ENCODE peak calls at places on chromosomes 5 and 9, in five cellular contexts. G, F, M, O and Y are unnamed samples.

GRCh38 chr5:172303090-172303995 is 19.8 kb upstream of the UBTD2 start:
- DNase-seq in F (no peak), M (no peak), O (no peak), G (no peak), Y (peak)

GRCh38 chr5:5331838-5332237 is 90.6 kb upstream of the ICE1 start:
- DNase-seq in M (no peak), O (no peak), G (no peak), F (no peak), Y (peak)

GRCh38 chr5:159017787-159018186 is 81.9 kb downstream of the EBF1 start:
- DNase-seq in M (no peak), O (no peak), G (no peak), F (no peak), Y (peak)

GRCh38 chr9:131404987-131405386 is 11.1 kb downstream of the PRRC2B start:
- DNase-seq in F (no peak), M (no peak), O (no peak), G (no peak), Y (no peak)

GRCh38 chr5:88664630-88665029 is 218.4 kb downstream of the MEF2C start:
- DNase-seq in O (no peak), M (no peak), F (no peak), G (no peak), Y (peak)

GRCh38 chr5:76457685-76458491 is 54.8 kb downstream of the IQGAP2 start:
- DNase-seq in G (no peak), F (no peak), M (no peak), O (no peak), Y (no peak)

GRCh38 chr9:116322521-116322920 is 168.9 kb downstream of the PAPPA start:
- DNase-seq in O (no peak), M (no peak), F (no peak), G (no peak), Y (no peak)

GRCh38 chr5:163221581-163221980 is 215.8 kb upstream of the CCNG1 start:
- DNase-seq in F (no peak), G (no peak), O (no peak), M (no peak), Y (no peak)

GRCh38 chr5:149162401-149163084 is 21.2 kb downstream of the ABLIM3 start:
- DNase-seq in F (no peak), O (no peak), G (no peak), M (peak), Y (peak)

GRCh38 chr5:62982348-62982747 is 403.7 kb downstream of the LRRC70 start:
- DNase-seq in O (no peak), F (no peak), G (no peak), M (no peak), Y (no peak)

GRCh38 chr9:110192531-110193326 is 15.2 kb downstream of the C9orf152 start:
- DNase-seq in F (no peak), M (no peak), O (no peak), G (no peak), Y (peak)

GRCh38 chr5:133865113-133865512 is 103.3 kb downstream of the C5orf15 start:
- DNase-seq in M (no peak), O (no peak), F (no peak), G (no peak), Y (no peak)

GRCh38 chr9:618478-618877 is 223.0 kb upstream of the DMRT1 start:
- DNase-seq in M (no peak), F (no peak), G (no peak), O (no peak), Y (peak)

GRCh38 chr5:133222979-133223378 is 171.2 kb downstream of the HSPA4 start:
- DNase-seq in M (no peak), G (no peak), O (no peak), F (no peak), Y (no peak)

GRCh38 chr5:84870369-84870768 is 485.7 kb upstream of the EDIL3 start:
- DNase-seq in F (no peak), O (no peak), M (no peak), G (no peak), Y (no peak)

GRCh38 chr9:93134018-93134739 is at the start of gene NINJ1:
- DNase-seq in M (no peak), O (peak), G (peak), F (peak), Y (peak)

GRCh38 chr5:141883184-141883947 is 5.2 kb upstream of the PCDH1 start:
- DNase-seq in O (no peak), G (peak), F (peak), M (no peak), Y (no peak)

GRCh38 chr9:4984171-4984570 is 901 bp upstream of the JAK2 start:
- DNase-seq in M (no peak), O (no peak), G (no peak), F (no peak), Y (no peak)

GRCh38 chr5:1039210-1039548 is 30.6 kb downstream of the NKD2 start:
- DNase-seq in F (no peak), O (no peak), M (no peak), G (no peak), Y (no peak)

GRCh38 chr9:129236441-129237145 is 58.5 kb upstream of the IER5L start:
- DNase-seq in O (no peak), G (no peak), F (no peak), M (no peak), Y (no peak)

GRCh38 chr5:178642351-178642909 is 15.6 kb upstream of the CLK4 start:
- DNase-seq in F (no peak), O (no peak), G (no peak), M (no peak), Y (peak)

GRCh38 chr5:141951341-141951781 is 6.6 kb downstream of the PCDH12 start:
- DNase-seq in G (no peak), M (no peak), O (peak), F (no peak), Y (no peak)

GRCh38 chr5:43635374-43635773 is 32.4 kb downstream of the NNT start:
- DNase-seq in G (no peak), F (no peak), O (no peak), M (no peak), Y (peak)

GRCh38 chr5:120454094-120454798 is 9.9 kb upstream of the PRR16 start:
- DNase-seq in M (peak), O (no peak), G (no peak), F (no peak), Y (peak)

GRCh38 chr9:84230355-84231136 is 110.0 kb downstream of the SLC28A3 start:
- DNase-seq in G (peak), O (no peak), F (no peak), M (no peak), Y (peak)

GRCh38 chr9:114908796-114909448 is 21.5 kb downstream of the TNFSF8 start:
- DNase-seq in F (no peak), O (no peak), M (no peak), G (no peak), Y (no peak)

GRCh38 chr5:115168829-115169391 is 798 bp downstream of the TRIM36 start:
- DNase-seq in M (no peak), F (no peak), G (no peak), O (no peak), Y (no peak)

GRCh38 chr5:173326501-173326960 is 1.7 kb downstream of the STC2 start:
- DNase-seq in M (no peak), O (no peak), F (no peak), G (no peak), Y (peak)

GRCh38 chr5:75265731-75266130 is 29.1 kb upstream of the ANKRD31 start:
- DNase-seq in G (no peak), F (no peak), O (no peak), M (no peak), Y (peak)

GRCh38 chr5:55173696-55174101 is 722 bp upstream of the CDC20B start:
- DNase-seq in F (no peak), O (no peak), M (no peak), G (no peak), Y (no peak)

GRCh38 chr5:91864902-91865420 is 481.8 kb upstream of the ARRDC3 start:
- DNase-seq in F (no peak), M (no peak), G (no peak), O (no peak), Y (no peak)

GRCh38 chr5:32088214-32088613 is 85.9 kb downstream of the GOLPH3 start:
- DNase-seq in O (no peak), G (no peak), M (no peak), F (no peak), Y (no peak)

GRCh38 chr5:36392818-36393217 is 91.1 kb upstream of the RANBP3L start:
- DNase-seq in F (no peak), G (no peak), O (no peak), M (no peak), Y (peak)

GRCh38 chr5:170632266-170632984 is 128.6 kb downstream of the KCNIP1 start:
- DNase-seq in O (no peak), F (no peak), G (peak), M (no peak), Y (no peak)

GRCh38 chr5:35988529-35988928 is 2.7 kb downstream of the UGT3A1 start:
- DNase-seq in F (no peak), M (no peak), O (no peak), G (no peak), Y (no peak)

GRCh38 chr9:120931278-120932085 is 4.9 kb upstream of the TRAF1 start:
- DNase-seq in F (no peak), G (no peak), O (peak), M (no peak), Y (peak)